ENCODE peak calls at places on chromosomes 12 and 14, in five cellular contexts. U is neural progenitor cell, K is coronary artery, Z is choroid plexus epithelial cell, G is mammary epithelial cell. L is an unnamed sample.

GRCh38 chr12:39958377-39958776 is 147.5 kb downstream of the SLC2A13 start:
- DNase-seq in U (peak; percentile 11), K (no peak), Z (peak; percentile 9), G (no peak), L (no peak)

GRCh38 chr12:99619389-99620158 is 28.0 kb upstream of the GARIN6 start:
- DNase-seq in U (peak; percentile 70), K (no peak), Z (peak; percentile 12), G (peak; percentile 37), L (peak; percentile 13)

GRCh38 chr12:56461235-56462159 is 6.9 kb upstream of the SPRYD4 start:
- DNase-seq in U (no peak), K (no peak), Z (peak; percentile 57), G (peak; percentile 24), L (no peak)

GRCh38 chr14:101476931-101477553 is 84.3 kb upstream of the DIO3 start:
- DNase-seq in U (peak; percentile 31), K (peak; percentile 68), Z (no peak), G (no peak), L (no peak)

GRCh38 chr12:113333111-113333750 is 1.7 kb downstream of the SLC8B1 start:
- DNase-seq in U (no peak), K (no peak), Z (no peak), G (no peak), L (no peak)

GRCh38 chr14:54126947-54127346 is 170.3 kb upstream of the BMP4 start:
- DNase-seq in U (no peak), K (no peak), Z (no peak), G (no peak), L (no peak)

GRCh38 chr12:15179672-15180071 is 41.5 kb downstream of the RERG start:
- DNase-seq in U (no peak), K (no peak), Z (peak; percentile 72), G (no peak), L (no peak)

GRCh38 chr14:24673534-24674203 is 39.7 kb upstream of the GZMB start:
- DNase-seq in U (no peak), K (no peak), Z (no peak), G (peak; percentile 80), L (peak; percentile 17)

GRCh38 chr12:49225551-49226166 is 36.8 kb upstream of the TUBA1A start:
- DNase-seq in U (no peak), K (no peak), Z (peak; percentile 77), G (no peak), L (no peak)

GRCh38 chr12:7017870-7018349 is 366 bp downstream of the LPCAT3 start:
- DNase-seq in U (no peak), K (no peak), Z (no peak), G (no peak), L (no peak)

GRCh38 chr14:22613091-22613695 is 15.1 kb downstream of the ABHD4 start:
- DNase-seq in U (no peak), K (no peak), Z (peak; percentile 45), G (no peak), L (no peak)
- TF ChIP-seq CTCF in U (peak; percentile 9), K (no peak), Z (peak; percentile 41), G (peak; percentile 25), L (no peak)

DNA sequence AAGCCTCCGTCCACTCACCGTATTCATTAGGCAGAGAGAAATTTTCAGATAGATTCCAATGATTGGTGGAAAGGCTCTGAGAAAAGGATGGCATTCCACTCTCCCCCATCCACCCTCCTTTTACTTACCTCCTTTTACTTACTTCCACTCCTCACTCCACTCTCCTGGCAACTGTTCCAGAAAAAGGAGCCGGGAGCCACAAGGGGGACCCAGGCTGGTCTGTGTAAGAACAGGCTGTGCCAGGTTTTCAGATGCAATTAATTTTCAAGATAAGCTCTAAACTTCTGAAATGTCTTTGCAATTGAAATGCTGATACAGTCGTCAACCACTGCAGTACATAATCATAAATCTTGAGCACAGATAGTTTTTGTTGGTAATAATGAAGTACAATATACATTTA is 248.8 kb downstream of the ANO6 start:
- DNase-seq in U (peak; percentile 32), K (no peak), Z (peak; percentile 12), G (no peak), L (no peak)
- TF ChIP-seq CTCF in U (peak; percentile 41), K (no peak), Z (peak; percentile 38), G (no peak), L (no peak)

GRCh38 chr12:5073838-5074237 is 30.2 kb downstream of the KCNA5 start:
- DNase-seq in U (peak; percentile 57), K (no peak), Z (peak; percentile 8), G (no peak), L (no peak)
- TF ChIP-seq CTCF in U (peak; percentile 57), K (no peak), Z (peak; percentile 44), G (peak; percentile 30), L (no peak)

GRCh38 chr14:100072783-100073346 is 7.6 kb downstream of the EVL start:
- DNase-seq in U (no peak), K (no peak), Z (peak; percentile 26), G (peak; percentile 60), L (peak; percentile 62)
- TF ChIP-seq CTCF in U (no peak), K (no peak), Z (peak; percentile 38), G (peak; percentile 92), L (peak; percentile 69)

DNA sequence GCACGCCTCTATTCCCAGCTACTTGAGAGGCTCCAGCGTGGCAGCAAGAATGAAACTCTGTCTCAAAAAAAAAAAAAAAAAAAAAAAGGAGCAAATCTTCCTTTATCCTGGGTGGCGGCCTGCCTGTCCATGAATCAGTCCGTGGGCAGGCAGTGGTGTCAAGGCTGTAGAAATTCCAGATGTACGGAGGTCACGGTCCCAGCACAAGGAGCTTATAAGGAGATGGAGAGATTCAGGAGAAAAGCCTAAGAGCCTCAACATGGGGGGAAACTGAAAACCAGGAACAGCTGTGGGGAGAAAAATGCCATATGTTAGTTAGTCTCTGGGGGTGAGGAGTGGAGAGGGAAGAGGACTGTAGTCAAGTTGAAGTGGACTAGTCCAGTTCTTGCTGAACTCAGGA is 130.5 kb upstream of the CRY1 start:
- DNase-seq in U (no peak), K (no peak), Z (peak; percentile 33), G (no peak), L (no peak)
- TF ChIP-seq CTCF in U (no peak), K (no peak), Z (no peak), G (no peak), L (no peak)

DNA sequence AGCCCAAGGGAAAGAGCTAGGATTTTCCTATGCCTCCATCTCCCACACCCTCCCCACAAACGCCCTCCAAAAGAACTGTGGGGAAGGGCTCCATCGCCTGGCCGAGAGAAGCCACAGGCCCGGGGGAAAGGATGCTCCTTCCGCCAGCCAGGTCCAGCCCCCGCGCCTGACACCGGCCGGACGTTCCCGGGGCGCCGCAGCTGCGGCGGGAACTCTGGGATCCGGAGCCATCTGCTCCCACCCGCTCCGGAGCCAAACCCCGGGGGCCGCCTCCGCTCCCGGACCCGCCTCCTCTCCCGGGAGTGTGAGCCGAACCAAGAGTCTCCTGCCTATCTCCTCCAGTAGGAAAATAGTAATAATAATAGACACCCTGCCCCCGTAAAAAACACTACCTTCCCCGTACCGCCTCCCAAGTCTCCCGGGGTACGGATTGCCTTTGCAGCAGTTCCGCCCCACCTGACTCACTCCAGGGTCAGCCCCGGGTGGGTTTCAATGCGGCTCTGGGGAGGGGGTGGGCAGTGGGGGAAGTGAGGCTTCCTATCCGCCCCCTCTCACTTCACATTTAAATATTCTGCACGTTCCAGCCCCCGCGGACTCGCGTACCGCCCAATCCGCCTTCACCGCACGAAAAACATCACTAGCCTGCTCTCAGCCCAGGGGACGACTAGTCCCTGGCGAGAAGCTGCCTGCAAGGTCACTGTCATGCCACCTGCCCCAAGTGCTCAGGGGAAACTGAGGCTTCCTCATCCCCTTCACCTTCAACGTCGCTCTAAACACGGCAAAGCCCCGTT is 2.4 kb downstream of the AGAP2 start:
- DNase-seq in U (peak; percentile 80), K (no peak), Z (peak; percentile 45), G (peak; percentile 37), L (no peak)
- TF ChIP-seq CTCF in U (peak; percentile 48), K (no peak), Z (peak; percentile 59), G (peak; percentile 46), L (no peak)

GRCh38 chr14:56120091-56120632 is 2.0 kb downstream of the PELI2 start:
- DNase-seq in U (peak; percentile 45), K (no peak), Z (peak; percentile 26), G (no peak), L (no peak)
- TF ChIP-seq CTCF in U (no peak), K (no peak), Z (no peak), G (no peak), L (no peak)

DNA sequence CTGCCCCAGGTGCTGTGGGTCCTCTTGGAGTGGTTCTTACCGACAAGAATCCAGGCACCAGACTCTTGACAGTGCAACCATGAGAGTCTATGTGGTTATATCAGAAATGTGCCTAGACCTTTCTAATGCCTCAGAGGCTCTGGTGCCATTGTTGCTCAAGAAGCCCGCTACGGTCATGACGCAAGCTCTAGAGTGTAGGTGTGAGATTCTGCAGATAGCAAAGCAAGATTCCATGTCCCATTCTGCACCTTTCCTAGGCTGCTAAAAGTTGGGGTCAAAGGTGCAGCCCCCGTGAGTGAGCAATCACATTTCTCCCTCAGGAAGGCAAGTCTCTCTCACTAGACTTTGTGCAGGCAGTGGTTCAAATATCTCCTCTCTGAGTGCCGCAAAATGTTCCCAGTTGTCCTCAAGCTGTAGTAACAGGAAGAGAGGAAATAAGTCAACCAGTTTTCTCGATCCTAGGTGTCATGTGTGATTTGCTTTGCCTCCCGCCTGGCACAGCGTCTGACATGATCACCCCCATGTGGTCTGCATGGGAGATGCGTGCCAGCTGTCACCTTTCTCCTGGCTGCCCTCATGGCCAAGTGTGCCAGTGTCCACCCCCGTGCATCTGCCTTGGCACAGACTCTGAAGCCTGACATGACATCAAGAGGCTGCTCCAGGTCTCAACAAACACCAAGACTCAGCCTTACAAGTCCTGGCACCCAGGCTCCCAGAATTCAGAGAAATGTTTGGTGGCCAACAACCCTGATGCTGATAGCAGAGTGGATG is 122.5 kb upstream of the COCH start:
- DNase-seq in U (no peak), K (no peak), Z (no peak), G (no peak), L (no peak)
- TF ChIP-seq CTCF in U (no peak), K (no peak), Z (no peak), G (no peak), L (no peak)

GRCh38 chr12:63844391-63845341 is at the start of gene SRGAP1:
- DNase-seq in U (peak; percentile 10), K (peak; percentile 86), Z (peak; percentile 86), G (peak; percentile 67), L (peak; percentile 17)
- TF ChIP-seq CTCF in U (no peak), K (no peak), Z (peak; percentile 56), G (peak; percentile 23), L (no peak)

GRCh38 chr12:74903522-74903921 is 306.1 kb downstream of the KCNC2 start:
- DNase-seq in U (peak; percentile 61), K (no peak), Z (no peak), G (peak; percentile 38), L (no peak)
- TF ChIP-seq CTCF in U (peak; percentile 73), K (no peak), Z (peak; percentile 30), G (peak; percentile 42), L (no peak)

L was measured in GM10248.